ENCODE peak calls at places on chromosomes 11 and 22, in six cellular contexts. One of them, this sample, is unnamed.

GRCh38 chr22:35995772-35996171 is 32.9 kb downstream of the RBFOX2 start:
- DNase-seq in psoas muscle: peak; percentile 84
- DNase-seq in adrenal gland: peak; percentile 84
- DNase-seq in stomach: peak; percentile 50
- DNase-seq in upper lobe of left lung: peak; percentile 27
- DNase-seq in body of pancreas: peak; percentile 39
- DNase-seq in this sample: peak; percentile 27

GRCh38 chr11:26331911-26332571 is at the start of gene ANO3:
- DNase-seq in stomach: peak; percentile 57
- DNase-seq in upper lobe of left lung: peak; percentile 79
- DNase-seq in adrenal gland: peak; percentile 59
- DNase-seq in psoas muscle: peak; percentile 68
- DNase-seq in body of pancreas: peak; percentile 89
- DNase-seq in this sample: no peak

GRCh38 chr11:67353317-67354313 is at the start of gene POLD4:
- DNase-seq in adrenal gland: peak; percentile 99
- DNase-seq in body of pancreas: peak; percentile 99
- DNase-seq in upper lobe of left lung: peak; percentile 99
- DNase-seq in psoas muscle: peak; percentile 100
- DNase-seq in stomach: peak; percentile 99
- DNase-seq in this sample: peak; percentile 95

GRCh38 chr22:26489447-26490036 is 5.9 kb downstream of the SRRD start:
- DNase-seq in stomach: no peak
- DNase-seq in psoas muscle: no peak
- DNase-seq in upper lobe of left lung: no peak
- DNase-seq in adrenal gland: no peak
- DNase-seq in body of pancreas: no peak
- DNase-seq in this sample: no peak

GRCh38 chr22:49659924-49660315 is 167.8 kb downstream of the BRD1 start:
- DNase-seq in stomach: no peak
- DNase-seq in psoas muscle: no peak
- DNase-seq in upper lobe of left lung: peak; percentile 16
- DNase-seq in adrenal gland: no peak
- DNase-seq in body of pancreas: no peak
- DNase-seq in this sample: no peak

GRCh38 chr11:35622070-35622469 is 3.8 kb downstream of the FJX1 start:
- DNase-seq in psoas muscle: no peak
- DNase-seq in upper lobe of left lung: no peak
- DNase-seq in body of pancreas: no peak
- DNase-seq in stomach: no peak
- DNase-seq in adrenal gland: no peak
- DNase-seq in this sample: no peak

GRCh38 chr11:68659158-68659921 is 25.0 kb upstream of the GAL start:
- DNase-seq in adrenal gland: peak; percentile 81
- DNase-seq in body of pancreas: peak; percentile 53
- DNase-seq in psoas muscle: peak; percentile 85
- DNase-seq in upper lobe of left lung: peak; percentile 43
- DNase-seq in stomach: no peak
- DNase-seq in this sample: no peak

GRCh38 chr11:23539556-23539955 is 679.3 kb upstream of the CCDC179 start:
- DNase-seq in body of pancreas: no peak
- DNase-seq in psoas muscle: no peak
- DNase-seq in upper lobe of left lung: no peak
- DNase-seq in adrenal gland: no peak
- DNase-seq in stomach: no peak
- DNase-seq in this sample: no peak

GRCh38 chr11:64225608-64226506 is at the start of the genes NUDT22 and TRPT1:
- DNase-seq in adrenal gland: peak; percentile 89
- DNase-seq in body of pancreas: peak; percentile 93
- DNase-seq in stomach: peak; percentile 95
- DNase-seq in upper lobe of left lung: peak; percentile 93
- DNase-seq in psoas muscle: peak; percentile 96
- DNase-seq in this sample: no peak
- TF ChIP-seq CTCF in adrenal gland: no peak
- TF ChIP-seq CTCF in body of pancreas: no peak
- TF ChIP-seq CTCF in stomach: no peak
- TF ChIP-seq CTCF in upper lobe of left lung: peak; percentile 35
- TF ChIP-seq CTCF in psoas muscle: peak; percentile 25
- TF ChIP-seq CTCF in this sample: no peak

GRCh38 chr11:78190374-78190773 is 1.7 kb downstream of the USP35 start:
- DNase-seq in stomach: no peak
- DNase-seq in upper lobe of left lung: no peak
- DNase-seq in body of pancreas: no peak
- DNase-seq in psoas muscle: no peak
- DNase-seq in adrenal gland: peak; percentile 27
- DNase-seq in this sample: no peak
- H3K27ac ChIP-seq in stomach: peak overlapping the region; percentile 30
- H3K27ac ChIP-seq in upper lobe of left lung: no peak overlapping the region
- H3K27ac ChIP-seq in body of pancreas: no peak overlapping the region
- H3K27ac ChIP-seq in psoas muscle: peak overlapping the region; percentile 10
- H3K27ac ChIP-seq in adrenal gland: peak overlapping the region; percentile 87
- H3K27ac ChIP-seq in this sample: peak overlapping the region; percentile 85

GRCh38 chr11:62535802-62536201 is 10.8 kb downstream of the AHNAK start:
- DNase-seq in adrenal gland: no peak
- DNase-seq in psoas muscle: no peak
- DNase-seq in body of pancreas: no peak
- DNase-seq in stomach: no peak
- DNase-seq in upper lobe of left lung: no peak
- DNase-seq in this sample: no peak
- H3K4me1 ChIP-seq in adrenal gland: peaks cover 38% of the 10 kb centered on the region
- H3K4me1 ChIP-seq in psoas muscle: peaks cover 40% of the 10 kb centered on the region
- H3K4me1 ChIP-seq in body of pancreas: peaks cover 19% of the 10 kb centered on the region
- H3K4me1 ChIP-seq in stomach: peaks cover 36% of the 10 kb centered on the region
- H3K4me1 ChIP-seq in upper lobe of left lung: peaks cover 59% of the 10 kb centered on the region
- H3K4me1 ChIP-seq in this sample: peaks cover 34% of the 10 kb centered on the region

GRCh38 chr11:69909561-69910518 is 90.6 kb upstream of the FGF3 start:
- DNase-seq in psoas muscle: peak; percentile 49
- DNase-seq in body of pancreas: no peak
- DNase-seq in upper lobe of left lung: no peak
- DNase-seq in adrenal gland: no peak
- DNase-seq in stomach: no peak
- DNase-seq in this sample: no peak
- TF ChIP-seq CTCF in psoas muscle: peak; percentile 41
- TF ChIP-seq CTCF in body of pancreas: peak; percentile 47
- TF ChIP-seq CTCF in upper lobe of left lung: peak; percentile 36
- TF ChIP-seq CTCF in adrenal gland: peak; percentile 48
- TF ChIP-seq CTCF in stomach: no peak
- TF ChIP-seq CTCF in this sample: peak; percentile 67

DNA sequence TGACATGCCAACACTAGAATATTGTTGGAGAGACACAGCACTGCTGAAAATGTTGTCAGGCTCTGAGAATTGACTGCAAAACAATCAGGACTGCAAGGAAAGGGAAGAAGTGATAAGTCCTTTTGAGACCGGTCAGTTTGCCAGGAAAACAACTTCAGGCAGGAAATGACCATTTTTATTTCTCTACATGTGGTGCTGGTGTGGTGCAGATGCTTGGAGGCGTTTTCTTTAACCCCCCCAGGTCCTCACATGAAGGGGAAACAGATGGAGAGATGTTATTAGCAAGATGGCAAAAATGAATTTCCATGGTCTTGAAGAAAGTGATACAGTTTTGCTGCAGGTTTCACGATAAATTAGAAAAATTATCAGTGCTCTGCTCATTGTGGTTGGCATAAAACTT is 5.7 kb downstream of the AP2A2 start:
- DNase-seq in adrenal gland: no peak
- DNase-seq in body of pancreas: no peak
- DNase-seq in upper lobe of left lung: no peak
- DNase-seq in psoas muscle: no peak
- DNase-seq in stomach: no peak
- DNase-seq in this sample: no peak
- H3K27ac ChIP-seq in adrenal gland: no peak overlapping the region
- H3K27ac ChIP-seq in body of pancreas: no peak overlapping the region
- H3K27ac ChIP-seq in upper lobe of left lung: peak overlapping the region; percentile 15
- H3K27ac ChIP-seq in psoas muscle: peak overlapping the region; percentile 27
- H3K27ac ChIP-seq in stomach: no peak overlapping the region
- H3K27ac ChIP-seq in this sample: no peak overlapping the region

GRCh38 chr11:119795231-119795630 is 66.2 kb upstream of the NECTIN1 start:
- DNase-seq in psoas muscle: no peak
- DNase-seq in body of pancreas: no peak
- DNase-seq in adrenal gland: no peak
- DNase-seq in upper lobe of left lung: no peak
- DNase-seq in stomach: no peak
- DNase-seq in this sample: no peak

GRCh38 chr11:119793335-119793984 is 64.5 kb upstream of the NECTIN1 start:
- DNase-seq in adrenal gland: no peak
- DNase-seq in stomach: no peak
- DNase-seq in body of pancreas: no peak
- DNase-seq in upper lobe of left lung: no peak
- DNase-seq in psoas muscle: no peak
- DNase-seq in this sample: no peak

GRCh38 chr11:119796363-119797060 is 67.5 kb upstream of the NECTIN1 start:
- DNase-seq in upper lobe of left lung: no peak
- DNase-seq in stomach: no peak
- DNase-seq in adrenal gland: no peak
- DNase-seq in body of pancreas: no peak
- DNase-seq in psoas muscle: no peak
- DNase-seq in this sample: no peak

GRCh38 chr11:119794756-119795155 is 65.8 kb upstream of the NECTIN1 start:
- DNase-seq in upper lobe of left lung: no peak
- DNase-seq in psoas muscle: no peak
- DNase-seq in body of pancreas: no peak
- DNase-seq in stomach: no peak
- DNase-seq in adrenal gland: no peak
- DNase-seq in this sample: no peak

GRCh38 chr11:119794141-119794665 is 65.2 kb upstream of the NECTIN1 start:
- DNase-seq in stomach: no peak
- DNase-seq in upper lobe of left lung: no peak
- DNase-seq in body of pancreas: no peak
- DNase-seq in psoas muscle: no peak
- DNase-seq in adrenal gland: no peak
- DNase-seq in this sample: no peak
- H3K4me1 ChIP-seq in stomach: no peaks in the 10 kb centered on the region
- H3K4me1 ChIP-seq in upper lobe of left lung: no peaks in the 10 kb centered on the region
- H3K4me1 ChIP-seq in body of pancreas: no peaks in the 10 kb centered on the region
- H3K4me1 ChIP-seq in psoas muscle: no peaks in the 10 kb centered on the region
- H3K4me1 ChIP-seq in adrenal gland: no peaks in the 10 kb centered on the region
- H3K4me1 ChIP-seq in this sample: no peaks in the 10 kb centered on the region

GRCh38 chr11:114909866-114910265 is 231.5 kb downstream of the NXPE2 start:
- DNase-seq in stomach: no peak
- DNase-seq in body of pancreas: no peak
- DNase-seq in adrenal gland: no peak
- DNase-seq in psoas muscle: no peak
- DNase-seq in upper lobe of left lung: no peak
- DNase-seq in this sample: no peak
- TF ChIP-seq CTCF in stomach: no peak
- TF ChIP-seq CTCF in body of pancreas: no peak
- TF ChIP-seq CTCF in adrenal gland: no peak
- TF ChIP-seq CTCF in psoas muscle: no peak
- TF ChIP-seq CTCF in upper lobe of left lung: no peak
- TF ChIP-seq CTCF in this sample: no peak

GRCh38 chr22:41181349-41182241 is 23.5 kb upstream of the L3MBTL2 start:
- DNase-seq in upper lobe of left lung: peak; percentile 57
- DNase-seq in adrenal gland: no peak
- DNase-seq in psoas muscle: peak; percentile 74
- DNase-seq in stomach: no peak
- DNase-seq in body of pancreas: no peak
- DNase-seq in this sample: no peak
- H3K27ac ChIP-seq in upper lobe of left lung: peak overlapping the region; percentile 0
- H3K27ac ChIP-seq in adrenal gland: no peak overlapping the region
- H3K27ac ChIP-seq in psoas muscle: peak overlapping the region; percentile 78
- H3K27ac ChIP-seq in stomach: peak overlapping the region; percentile 40
- H3K27ac ChIP-seq in body of pancreas: no peak overlapping the region
- H3K27ac ChIP-seq in this sample: peak overlapping the region; percentile 54

GRCh38 chr11:76206327-76207081 is at the start of gene WNT11:
- DNase-seq in stomach: peak; percentile 71
- DNase-seq in upper lobe of left lung: peak; percentile 66
- DNase-seq in psoas muscle: peak; percentile 82
- DNase-seq in adrenal gland: peak; percentile 82
- DNase-seq in body of pancreas: peak; percentile 80
- DNase-seq in this sample: no peak
- H3K4me1 ChIP-seq in stomach: peaks cover 57% of the 10 kb centered on the region
- H3K4me1 ChIP-seq in upper lobe of left lung: peaks cover 60% of the 10 kb centered on the region
- H3K4me1 ChIP-seq in psoas muscle: peaks cover 18% of the 10 kb centered on the region
- H3K4me1 ChIP-seq in adrenal gland: peaks cover 45% of the 10 kb centered on the region
- H3K4me1 ChIP-seq in body of pancreas: peaks cover 46% of the 10 kb centered on the region
- H3K4me1 ChIP-seq in this sample: peaks cover 44% of the 10 kb centered on the region

This sample was measured in thoracic aorta.